ENCODE peak calls at places on chromosomes 2 and 18, in seven cellular contexts. Z, J, I, B, P, D and V are unnamed samples.

GRCh38 chr2:201220102-201220570 is 37.2 kb downstream of the CASP10 start:
- DNase-seq in J (no peak), B (no peak), Z (no peak), D (peak), I (no peak), P (peak), V (no peak)

GRCh38 chr18:13488281-13488929 is 238.0 kb downstream of the FAM210A start:
- DNase-seq in I (no peak), J (no peak), Z (no peak), D (no peak), P (no peak), B (no peak), V (no peak)

GRCh38 chr2:213238753-213239591 is 45.3 kb upstream of the SPAG16 start:
- DNase-seq in I (no peak), P (peak), B (peak), Z (no peak), J (no peak), D (no peak), V (peak)

GRCh38 chr2:201358684-201359083 is 1.5 kb upstream of the FLACC1 start:
- DNase-seq in J (no peak), D (no peak), P (no peak), I (no peak), B (no peak), Z (no peak), V (peak)

GRCh38 chr2:214628091-214628490 is 181.4 kb downstream of the BARD1 start:
- DNase-seq in Z (no peak), P (no peak), J (no peak), B (no peak), D (no peak), I (no peak), V (no peak)

GRCh38 chr2:207630491-207630890 is 5.3 kb upstream of the METTL21A start:
- DNase-seq in B (no peak), J (no peak), Z (no peak), D (no peak), P (no peak), I (no peak), V (no peak)

GRCh38 chr18:42271656-42272355 is 316.8 kb downstream of the PIK3C3 start:
- DNase-seq in J (no peak), B (no peak), D (no peak), I (no peak), Z (no peak), P (no peak), V (no peak)

GRCh38 chr18:42548493-42548892 is 567.0 kb downstream of the RIT2 start:
- DNase-seq in J (no peak), P (no peak), B (no peak), I (no peak), D (no peak), Z (no peak), V (no peak)

GRCh38 chr2:106159867-106160785 is 34.0 kb downstream of the UXS1 start:
- DNase-seq in P (no peak), J (no peak), Z (peak), D (no peak), B (no peak), I (peak), V (no peak)

GRCh38 chr18:840080-840408 is 28.0 kb upstream of the YES1 start:
- DNase-seq in Z (no peak), D (peak), P (no peak), J (no peak), I (no peak), B (no peak), V (no peak)